ENCODE peak calls at places on chromosomes 4 and X, in seven cellular contexts. N is WTC11, Z is HepG2, M is HEK293T, Y is K562, I is H1, B is GM12878. P is an unnamed sample.

GRCh38 chr4:106268731-106269272 is 47.2 kb downstream of the TBCK start:
- DNase-seq in Z (no peak), Y (no peak), B (no peak), N (no peak), M (no peak), I (no peak), P (no peak)

GRCh38 chr4:98658287-98659105 is at the start of gene TSPAN5:
- DNase-seq in N (peak; percentile 84), M (peak; percentile 80), Y (peak; percentile 80), B (no peak), Z (peak; percentile 12), I (peak; percentile 82), P (peak; percentile 64)

GRCh38 chr4:1192091-1192492 is 19.7 kb upstream of the SPON2 start:
- DNase-seq in B (no peak), M (no peak), Z (no peak), Y (no peak), N (no peak), I (no peak), P (peak; percentile 29)

GRCh38 chr4:19540859-19541258 is 710.8 kb upstream of the SLIT2 start:
- DNase-seq in Y (no peak), N (no peak), Z (no peak), M (no peak), I (no peak), B (no peak), P (no peak)

GRCh38 chr4:81498046-81498445 is 26.3 kb upstream of the RASGEF1B start:
- DNase-seq in Y (no peak), Z (no peak), M (no peak), I (no peak), N (no peak), B (no peak), P (no peak)

GRCh38 chr4:82469776-82470345 is 39.5 kb downstream of the ENOPH1 start:
- DNase-seq in Y (no peak), Z (peak; percentile 16), N (no peak), M (no peak), I (no peak), B (no peak), P (no peak)

GRCh38 chr4:87011340-87012034 is 76.7 kb downstream of the AFF1 start:
- DNase-seq in Z (no peak), B (no peak), I (no peak), N (no peak), M (no peak), Y (no peak), P (peak; percentile 39)

GRCh38 chrX:23785564-23785963 is 2.6 kb downstream of the SAT1 start:
- DNase-seq in I (no peak), N (no peak), Y (no peak), B (no peak), Z (no peak), M (no peak), P (no peak)

GRCh38 chr4:6502147-6502546 is 29.7 kb upstream of the PPP2R2C start:
- DNase-seq in B (peak; percentile 7), Y (no peak), I (peak; percentile 19), N (no peak), M (no peak), Z (no peak), P (no peak)

GRCh38 chr4:7066006-7066405 is 1.9 kb downstream of the GRPEL1 start:
- DNase-seq in Y (no peak), M (no peak), N (no peak), Z (no peak), I (no peak), B (no peak), P (no peak)

GRCh38 chr4:175373031-175373430 is 439.0 kb downstream of the GPM6A start:
- DNase-seq in B (no peak), N (no peak), Y (no peak), M (no peak), I (no peak), Z (no peak), P (no peak)

GRCh38 chr4:41990029-41990382 is 324 bp upstream of the SLC30A9 start:
- DNase-seq in I (no peak), Y (peak; percentile 16), M (no peak), Z (no peak), N (no peak), B (no peak), P (no peak)

GRCh38 chr4:150297861-150298474 is 219.7 kb downstream of the DCLK2 start:
- DNase-seq in Z (peak; percentile 41), B (peak; percentile 8), I (no peak), M (no peak), N (peak; percentile 40), Y (peak; percentile 14), P (peak; percentile 45)
- TF ChIP-seq SP1 in Z (no peak), B (no peak), I (no peak), M (no peak), N (no peak), Y (no peak), P (no peak)

GRCh38 chr4:10625130-10625529 is 59.4 kb downstream of the CLNK start:
- DNase-seq in B (no peak), N (no peak), Z (peak; percentile 2), M (no peak), Y (no peak), I (no peak), P (no peak)
- TF ChIP-seq SP1 in B (no peak), N (no peak), Z (no peak), M (no peak), Y (no peak), I (no peak), P (no peak)

DNA sequence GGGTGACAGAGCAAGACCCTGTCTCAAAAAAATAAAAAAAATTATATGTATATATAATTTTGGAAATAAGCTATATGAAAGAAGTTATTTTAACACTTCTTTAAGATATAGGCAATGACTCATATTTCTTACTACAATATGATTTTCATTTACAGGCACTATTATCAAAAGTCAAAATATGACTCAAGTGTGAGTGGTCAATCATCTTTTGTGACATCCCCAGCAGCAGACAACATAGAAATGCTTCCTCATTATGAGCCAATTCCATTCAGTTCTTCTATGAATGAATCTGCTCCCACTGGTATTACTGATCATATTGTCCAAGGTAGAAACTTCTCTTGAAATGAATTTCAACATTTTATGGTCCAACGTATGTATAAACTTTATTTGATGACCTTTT is 20.8 kb downstream of the OCIAD1 start:
- DNase-seq in Y (no peak), N (no peak), M (no peak), Z (no peak), I (no peak), B (no peak), P (no peak)
- TF ChIP-seq SP1 in Y (no peak), N (no peak), M (no peak), Z (no peak), I (no peak), B (no peak), P (no peak)

GRCh38 chrX:153457136-153457825 is 11.4 kb upstream of the TREX2 start:
- DNase-seq in M (no peak), Y (no peak), N (no peak), I (no peak), B (no peak), Z (no peak), P (no peak)

GRCh38 chrX:153456704-153457103 is 10.8 kb upstream of the TREX2 start:
- DNase-seq in I (no peak), Y (no peak), B (no peak), M (no peak), Z (no peak), N (no peak), P (no peak)

GRCh38 chrX:153455571-153455970 is 9.7 kb upstream of the TREX2 start:
- DNase-seq in M (no peak), B (no peak), N (no peak), I (no peak), Z (no peak), Y (no peak), P (no peak)

GRCh38 chrX:153454901-153455550 is 9.2 kb upstream of the TREX2 start:
- DNase-seq in I (no peak), B (no peak), Z (no peak), N (no peak), Y (no peak), M (no peak), P (no peak)

GRCh38 chrX:153456161-153456560 is 10.3 kb upstream of the TREX2 start:
- DNase-seq in N (no peak), Z (no peak), B (no peak), I (no peak), M (no peak), Y (no peak), P (no peak)
- TF ChIP-seq SP1 in N (no peak), Z (no peak), B (no peak), I (no peak), M (no peak), Y (no peak), P (no peak)

GRCh38 chrX:44580466-44580865 is 37.8 kb upstream of the FUNDC1 start:
- DNase-seq in B (no peak), N (no peak), Z (no peak), Y (no peak), I (no peak), M (no peak), P (no peak)
- TF ChIP-seq SP1 in B (no peak), N (no peak), Z (no peak), Y (no peak), I (no peak), M (no peak), P (no peak)

DNA sequence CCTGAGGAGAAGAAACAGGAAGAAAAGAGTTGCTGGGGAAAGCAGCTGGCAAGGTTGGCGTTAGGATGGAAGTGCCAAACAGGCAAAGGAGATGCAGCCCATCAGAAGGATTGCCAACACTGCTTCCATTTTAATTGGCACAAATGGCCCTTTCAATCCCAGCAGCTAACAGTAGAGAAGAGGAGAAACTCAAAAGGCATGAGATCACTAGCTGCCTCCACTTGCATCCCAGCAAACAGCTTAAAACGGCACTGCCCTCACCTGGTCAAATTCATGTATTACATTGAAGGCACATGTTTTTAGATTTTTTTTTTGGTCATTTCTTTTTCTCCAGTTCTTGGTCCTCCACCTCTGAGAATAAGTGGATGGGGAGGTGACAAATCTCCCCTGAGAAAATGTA is 14.9 kb upstream of the LOC101059915 start:
- DNase-seq in I (peak; percentile 53), M (peak; percentile 69), B (no peak), Z (peak; percentile 31), N (peak; percentile 42), Y (peak; percentile 42), P (peak; percentile 23)
- TF ChIP-seq SP1 in I (no peak), M (no peak), B (no peak), Z (no peak), N (no peak), Y (no peak), P (no peak)

GRCh38 chrX:46838482-46838857 is 1.6 kb downstream of the RP2 start:
- DNase-seq in M (no peak), B (no peak), I (no peak), N (no peak), Z (no peak), Y (no peak), P (no peak)
- TF ChIP-seq SP1 in M (no peak), B (no peak), I (no peak), N (no peak), Z (no peak), Y (no peak), P (no peak)

DNA sequence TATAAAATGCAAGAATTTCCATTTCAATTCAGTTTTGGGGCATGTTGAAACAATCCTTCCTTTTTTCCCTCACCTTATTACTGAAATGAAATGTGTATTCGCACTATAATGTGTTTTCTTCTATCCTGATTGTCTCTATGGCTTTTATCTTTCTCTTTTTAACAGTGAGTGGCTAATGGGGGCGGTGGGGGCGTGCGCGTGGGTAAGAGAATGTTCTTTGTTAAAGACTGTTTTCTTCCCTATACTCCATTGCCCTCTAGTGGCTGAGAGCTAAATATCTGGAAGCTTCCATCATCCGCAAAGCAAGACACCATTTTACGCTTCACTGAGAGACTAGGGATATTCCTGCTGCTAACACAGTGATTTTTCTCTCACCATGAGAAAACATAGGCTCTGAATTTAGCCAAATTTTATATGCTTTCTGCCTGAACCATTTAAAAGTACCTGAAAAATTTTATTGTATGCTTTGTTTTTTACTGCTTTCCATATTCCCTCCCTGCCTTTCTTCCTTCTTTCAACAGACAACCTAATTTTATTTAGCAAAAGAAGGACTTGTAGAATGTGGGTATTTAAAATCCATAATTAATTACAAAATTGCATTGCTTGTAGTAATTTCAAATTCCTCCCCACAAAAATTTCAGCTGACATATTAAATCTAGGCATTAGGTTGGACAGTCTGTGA is 194.0 kb downstream of the GASK1B start:
- DNase-seq in I (peak; percentile 55), Z (peak; percentile 68), Y (peak; percentile 57), M (peak; percentile 65), B (no peak), N (peak; percentile 45), P (peak; percentile 66)
- TF ChIP-seq SP1 in I (no peak), Z (no peak), Y (no peak), M (no peak), B (no peak), N (no peak), P (no peak)

P was measured in HCT116.